ENCODE peak calls at places on chromosomes 13 and 19, in eight cellular contexts. G is transverse colon, S is GM23338, R is breast epithelium, K is prostate gland, O is spleen, V is stomach, M is HepG2. Q is an unnamed sample.

GRCh38 chr13:47008318-47008717 is 111.5 kb upstream of the HTR2A start:
- DNase-seq in G (no peak), S (no peak), R (no peak), K (no peak), O (no peak), V (no peak), M (no peak), Q (no peak)

GRCh38 chr13:102197193-102197592 is 204.7 kb downstream of the FGF14 start:
- DNase-seq in G (no peak), S (peak), R (no peak), K (no peak), O (no peak), V (no peak), M (peak), Q (no peak)

GRCh38 chr19:2659856-2660432 is 42.5 kb downstream of the GNG7 start:
- DNase-seq in G (no peak), S (no peak), R (no peak), K (no peak), O (no peak), V (no peak), M (no peak), Q (no peak)

GRCh38 chr19:6238643-6239281 is 41.0 kb downstream of the MLLT1 start:
- DNase-seq in G (no peak), S (no peak), R (peak), K (peak), O (peak), V (peak), M (no peak), Q (no peak)

GRCh38 chr13:38350114-38350617 is 515 bp downstream of the UFM1 start:
- DNase-seq in G (peak), S (peak), R (peak), K (peak), O (peak), V (peak), M (peak), Q (no peak)

GRCh38 chr13:27965343-27965739 is 3.8 kb downstream of the CDX2 start:
- DNase-seq in G (no peak), S (peak), R (no peak), K (no peak), O (no peak), V (no peak), M (no peak), Q (no peak)

GRCh38 chr19:8251025-8251472 is 41.9 kb downstream of the CERS4 start:
- DNase-seq in G (peak), S (no peak), R (peak), K (peak), O (no peak), V (peak), M (no peak), Q (no peak)

GRCh38 chr13:83272076-83272475 is 610.2 kb downstream of the SLITRK1 start:
- DNase-seq in G (no peak), S (no peak), R (no peak), K (no peak), O (no peak), V (no peak), M (no peak), Q (no peak)

GRCh38 chr19:39297931-39298634 is 1.9 kb downstream of the IFNL1 start:
- DNase-seq in G (peak), S (no peak), R (no peak), K (no peak), O (peak), V (peak), M (no peak), Q (no peak)

GRCh38 chr13:113667771-113668490 is 912 bp downstream of the GRK1 start:
- DNase-seq in G (peak), S (no peak), R (no peak), K (no peak), O (peak), V (peak), M (no peak), Q (no peak)

GRCh38 chr19:40625406-40626120 is 24.4 kb downstream of the LTBP4 start:
- DNase-seq in G (no peak), S (no peak), R (no peak), K (no peak), O (no peak), V (no peak), M (no peak), Q (no peak)

GRCh38 chr13:75481176-75482069 is 546 bp downstream of the TBC1D4 start:
- DNase-seq in G (peak), S (peak), R (no peak), K (peak), O (peak), V (peak), M (no peak), Q (no peak)

GRCh38 chr19:47310819-47311218 is 1.2 kb downstream of the C5AR1 start:
- DNase-seq in G (no peak), S (no peak), R (no peak), K (no peak), O (peak), V (peak), M (peak), Q (no peak)

GRCh38 chr19:56080669-56081401 is 40.3 kb downstream of the ZNF787 start:
- DNase-seq in G (peak), S (peak), R (peak), K (peak), O (peak), V (peak), M (peak), Q (no peak)

GRCh38 chr19:1417681-1418493 is 10.5 kb downstream of the DAZAP1 start:
- DNase-seq in G (no peak), S (no peak), R (no peak), K (no peak), O (no peak), V (no peak), M (no peak), Q (no peak)

GRCh38 chr19:2121416-2122051 is 24.8 kb downstream of the IZUMO4 start:
- DNase-seq in G (no peak), S (no peak), R (no peak), K (no peak), O (peak), V (no peak), M (no peak), Q (no peak)

GRCh38 chr13:32176696-32177095 is 138.5 kb downstream of the ZAR1L start:
- DNase-seq in G (no peak), S (no peak), R (no peak), K (no peak), O (no peak), V (no peak), M (no peak), Q (no peak)

GRCh38 chr13:84127597-84128128 is 245.4 kb upstream of the SLITRK1 start:
- DNase-seq in G (no peak), S (no peak), R (no peak), K (no peak), O (no peak), V (no peak), M (no peak), Q (no peak)

GRCh38 chr19:46898731-46899130 is 37.9 kb downstream of the ARHGAP35 start:
- DNase-seq in G (no peak), S (peak), R (no peak), K (no peak), O (no peak), V (no peak), M (no peak), Q (no peak)

GRCh38 chr13:94318418-94318817 is 161.1 kb downstream of the DCT start:
- DNase-seq in G (no peak), S (no peak), R (no peak), K (no peak), O (no peak), V (no peak), M (no peak), Q (no peak)

GRCh38 chr13:101499406-101499805 is 46.9 kb downstream of the ITGBL1 start:
- DNase-seq in G (no peak), S (no peak), R (no peak), K (no peak), O (no peak), V (no peak), M (no peak), Q (no peak)

GRCh38 chr13:102195566-102196462 is 206.0 kb downstream of the FGF14 start:
- DNase-seq in G (no peak), S (no peak), R (no peak), K (no peak), O (no peak), V (no peak), M (no peak), Q (no peak)

GRCh38 chr19:50632151-50632835 is 7.4 kb downstream of the SYT3 start:
- DNase-seq in G (no peak), S (peak), R (no peak), K (no peak), O (peak), V (no peak), M (no peak), Q (no peak)

GRCh38 chr13:79382545-79383275 is 23.3 kb downstream of the RBM26 start:
- DNase-seq in G (no peak), S (peak), R (no peak), K (no peak), O (no peak), V (no peak), M (no peak), Q (no peak)

GRCh38 chr19:15850385-15850784 is 34.9 kb upstream of the OR10H1 start:
- DNase-seq in G (no peak), S (no peak), R (no peak), K (no peak), O (no peak), V (no peak), M (no peak), Q (no peak)

DNA sequence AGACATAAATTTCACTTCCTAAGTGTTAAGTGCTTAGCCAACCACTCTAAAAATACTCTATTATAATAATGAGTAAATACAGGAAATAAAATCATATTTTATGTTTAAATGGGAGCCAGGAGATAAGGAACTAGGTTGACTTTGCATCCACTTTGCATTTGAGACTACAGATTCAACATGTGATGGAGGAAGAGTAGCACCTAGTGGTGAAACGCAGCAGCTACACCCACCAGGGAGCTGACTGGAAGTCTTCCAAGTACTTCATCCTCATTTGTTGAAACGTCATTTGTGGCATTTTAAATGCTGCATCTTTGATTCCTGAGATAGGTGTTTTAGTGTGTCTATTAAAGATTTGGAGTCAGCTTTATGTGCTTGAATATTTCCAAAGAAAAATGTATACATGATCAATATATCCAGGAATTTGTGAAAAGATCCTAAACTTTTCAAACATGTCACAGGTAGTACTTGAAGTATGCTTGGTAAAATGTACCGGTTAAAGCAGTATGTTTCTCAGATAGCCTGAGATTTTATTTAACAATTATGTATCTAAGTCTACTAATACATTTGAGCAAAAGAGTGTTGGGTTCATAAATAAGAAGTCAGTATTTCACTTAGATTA is 17.4 kb upstream of the KCTD12 start:
- DNase-seq in G (peak), S (peak), R (peak), K (peak), O (peak), V (peak), M (peak), Q (no peak)
- TF ChIP-seq CTCF in G (peak), S (peak), R (peak), K (peak), O (peak), V (peak), M (peak), Q (peak)

GRCh38 chr13:98820744-98821371 is 68.4 kb upstream of the SLC15A1 start:
- DNase-seq in G (no peak), S (no peak), R (no peak), K (no peak), O (no peak), V (no peak), M (no peak), Q (no peak)

GRCh38 chr13:98823442-98823841 is 71.0 kb upstream of the SLC15A1 start:
- DNase-seq in G (no peak), S (no peak), R (no peak), K (peak), O (no peak), V (no peak), M (no peak), Q (no peak)

GRCh38 chr13:98822238-98822606 is 69.8 kb upstream of the SLC15A1 start:
- DNase-seq in G (no peak), S (no peak), R (no peak), K (no peak), O (no peak), V (no peak), M (no peak), Q (no peak)

GRCh38 chr13:98819382-98819781 is 66.9 kb upstream of the SLC15A1 start:
- DNase-seq in G (no peak), S (no peak), R (no peak), K (no peak), O (no peak), V (no peak), M (no peak), Q (no peak)

GRCh38 chr13:98821372-98822237 is 69.1 kb upstream of the SLC15A1 start:
- DNase-seq in G (no peak), S (peak), R (no peak), K (no peak), O (no peak), V (no peak), M (peak), Q (no peak)
- TF ChIP-seq POLR2AphosphoS5 in G (no peak), S (no peak), R (no peak), K (no peak), O (no peak), V (no peak), M (no peak), Q (no peak)

GRCh38 chr19:23437901-23438300 is 42.6 kb upstream of the ZNF91 start:
- DNase-seq in G (no peak), S (peak), R (no peak), K (no peak), O (no peak), V (no peak), M (no peak), Q (no peak)
- TF ChIP-seq CTCF in G (no peak), S (no peak), R (no peak), K (no peak), O (no peak), V (no peak), M (peak), Q (no peak)

GRCh38 chr19:48379058-48379457 is 12.3 kb downstream of the KDELR1 start:
- DNase-seq in G (no peak), S (no peak), R (no peak), K (peak), O (no peak), V (no peak), M (no peak), Q (no peak)
- TF ChIP-seq POLR2AphosphoS5 in G (no peak), S (no peak), R (no peak), K (peak), O (no peak), V (no peak), M (peak), Q (no peak)

DNA sequence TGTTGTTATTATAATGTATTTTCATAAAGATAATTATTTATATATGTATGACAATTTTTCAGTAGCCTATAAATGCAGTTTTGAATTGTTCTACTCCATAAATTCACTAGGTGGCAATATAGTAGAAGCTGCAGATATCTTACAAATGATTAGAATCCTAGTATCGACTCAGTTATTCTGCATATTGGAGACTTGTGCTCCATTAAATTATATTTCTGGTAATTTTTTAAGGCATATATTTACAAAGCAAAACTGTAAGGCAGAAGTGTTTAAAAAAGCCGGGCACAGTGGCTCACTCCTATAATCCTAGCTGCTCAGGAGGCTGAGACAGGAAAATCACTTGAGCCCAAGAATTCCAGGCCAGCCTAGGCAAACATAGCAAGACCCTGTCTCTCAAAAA is 58.7 kb downstream of the DPY19L3 start:
- DNase-seq in G (no peak), S (no peak), R (no peak), K (no peak), O (no peak), V (no peak), M (no peak), Q (no peak)
- TF ChIP-seq CTCF in G (peak), S (no peak), R (no peak), K (no peak), O (no peak), V (no peak), M (no peak), Q (no peak)

Q was measured in vagina.